ENCODE peak calls at places on chromosomes 16 and 17, in five cellular contexts. J, T, X, I and N are unnamed samples.

GRCh38 chr16:8736123-8736680 is 61.2 kb downstream of the TMEM186 start:
- DNase-seq in J (peak), T (no peak), X (no peak), I (no peak), N (peak)

GRCh38 chr16:66972983-66973382 is 11.9 kb downstream of the CES3 start:
- DNase-seq in J (no peak), T (no peak), X (no peak), I (no peak), N (no peak)

GRCh38 chr17:80947200-80947940 is 44.3 kb upstream of the CHMP6 start:
- DNase-seq in J (no peak), T (no peak), X (no peak), I (no peak), N (peak)

GRCh38 chr17:62014526-62014925 is 50.6 kb downstream of the MED13 start:
- DNase-seq in J (no peak), T (no peak), X (no peak), I (no peak), N (no peak)

GRCh38 chr16:85663891-85664321 is 24.8 kb downstream of the GINS2 start:
- DNase-seq in J (no peak), T (no peak), X (peak), I (no peak), N (no peak)

GRCh38 chr17:70564006-70564620 is 394.8 kb downstream of the KCNJ2 start:
- DNase-seq in J (no peak), T (no peak), X (no peak), I (no peak), N (no peak)

GRCh38 chr17:83062011-83062817 is 17.2 kb upstream of the METRNL start:
- DNase-seq in J (peak), T (no peak), X (no peak), I (no peak), N (no peak)

GRCh38 chr16:82185012-82185411 is 15.0 kb upstream of the MPHOSPH6 start:
- DNase-seq in J (no peak), T (peak), X (no peak), I (no peak), N (no peak)

GRCh38 chr17:75241996-75242460 is 19.4 kb downstream of the GGA3 start:
- DNase-seq in J (no peak), T (no peak), X (no peak), I (no peak), N (no peak)

GRCh38 chr17:1487939-1488825 is 4.3 kb downstream of the MYO1C start:
- DNase-seq in J (peak), T (peak), X (peak), I (peak), N (peak)
- TF ChIP-seq CTCF in J (no peak), T (no peak), X (no peak), I (no peak), N (no peak)

DNA sequence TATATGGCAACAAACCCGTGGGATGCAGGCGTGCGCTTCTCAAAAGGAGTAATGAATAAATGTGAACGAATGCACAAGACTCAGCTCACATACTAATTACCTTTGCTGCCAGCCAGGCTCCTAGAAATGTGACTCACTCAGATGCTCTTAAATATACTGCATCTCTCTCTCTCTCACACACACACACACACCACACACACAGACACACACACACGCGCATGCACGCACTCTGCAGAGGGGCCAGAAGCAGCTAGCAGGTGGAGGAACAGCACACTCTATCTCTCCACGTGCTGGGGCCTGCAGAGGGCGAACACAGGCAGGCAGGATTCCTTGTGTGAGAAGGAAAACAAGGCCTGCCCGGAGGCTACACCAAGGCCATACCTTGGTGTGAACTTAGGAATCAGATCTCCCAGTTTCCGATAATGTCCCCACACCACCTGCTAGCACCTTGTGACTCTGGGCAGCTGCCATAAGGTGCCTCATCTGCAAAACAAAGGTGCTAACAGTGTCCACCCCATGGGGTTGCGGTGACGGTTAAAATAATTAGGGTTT is 5.3 kb downstream of the GPRC5B start:
- DNase-seq in J (peak), T (no peak), X (no peak), I (no peak), N (peak)
- TF ChIP-seq CTCF in J (peak), T (no peak), X (no peak), I (no peak), N (no peak)

GRCh38 chr17:44200478-44201155 is 933 bp upstream of the ATXN7L3 start:
- DNase-seq in J (no peak), T (no peak), X (no peak), I (peak), N (peak)

GRCh38 chr17:44199553-44200477 is at the start of gene ATXN7L3:
- DNase-seq in J (peak), T (peak), X (peak), I (peak), N (peak)

GRCh38 chr17:44197107-44197506 is 2.6 kb downstream of the ATXN7L3 start:
- DNase-seq in J (no peak), T (no peak), X (no peak), I (no peak), N (no peak)

GRCh38 chr17:44197980-44198720 is 1.5 kb downstream of the ATXN7L3 start:
- DNase-seq in J (no peak), T (peak), X (no peak), I (peak), N (no peak)

DNA sequence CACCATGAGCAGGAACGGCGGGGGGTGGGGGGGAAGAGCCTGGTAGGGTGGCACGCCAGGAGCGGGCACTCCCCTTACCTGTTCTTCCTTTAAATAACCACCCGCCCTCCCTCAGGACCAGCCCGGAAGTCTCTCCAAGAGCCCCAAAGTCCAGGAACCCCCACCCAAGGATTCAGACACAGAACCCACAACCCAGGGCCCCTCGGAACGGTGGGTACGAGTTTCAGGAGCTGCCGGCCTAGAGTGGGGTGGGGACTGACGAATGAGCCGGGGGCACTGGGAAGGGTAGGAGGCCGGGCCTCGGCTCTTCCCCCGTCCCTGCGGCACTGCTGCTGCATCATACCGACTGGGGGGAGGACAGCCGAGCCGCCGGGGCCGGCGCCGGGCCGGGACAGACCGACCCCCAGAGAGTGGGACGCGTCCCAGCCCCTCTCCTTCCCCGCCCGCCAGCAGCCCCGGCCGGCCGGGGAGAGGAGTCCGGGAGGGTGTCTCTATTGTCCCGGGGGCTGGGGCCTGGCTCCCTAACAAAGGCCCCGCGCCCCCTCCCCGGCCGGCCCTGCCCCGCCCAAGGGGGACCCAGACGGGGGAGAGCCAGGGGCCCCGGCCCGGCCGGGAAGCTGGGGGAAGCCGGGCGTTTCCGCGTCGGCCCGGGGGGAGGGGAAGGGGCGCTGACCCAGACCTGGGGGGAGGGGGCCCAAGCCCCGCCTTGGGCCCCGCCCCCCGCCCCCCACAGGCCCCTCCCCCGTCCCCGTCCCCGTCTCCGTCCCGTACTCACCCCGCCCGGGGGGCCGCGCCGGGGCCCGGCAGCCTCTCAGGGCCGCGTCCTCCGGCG is 747 bp downstream of the ATXN7L3 start:
- DNase-seq in J (peak), T (peak), X (peak), I (peak), N (peak)
- TF ChIP-seq CTCF in J (no peak), T (no peak), X (no peak), I (no peak), N (no peak)

DNA sequence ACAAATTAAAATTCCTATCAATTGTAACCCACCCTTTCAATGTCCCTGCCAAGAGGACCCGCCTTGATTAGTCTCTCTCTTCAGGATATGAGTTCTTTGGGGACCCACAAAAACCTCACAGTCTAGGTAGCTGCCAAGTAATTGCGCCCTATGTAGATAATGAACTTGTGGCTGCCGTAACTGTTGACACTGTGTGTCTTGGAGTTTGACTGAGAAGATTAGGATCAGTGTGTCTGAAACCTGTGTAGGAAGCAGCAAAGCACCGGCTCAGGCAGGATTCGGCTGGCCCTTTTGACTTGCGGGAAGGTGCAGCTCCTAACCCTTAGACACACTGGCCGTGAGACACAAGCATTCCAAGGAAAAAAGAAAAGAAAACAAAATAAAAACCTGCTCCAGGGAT is 17.8 kb upstream of the SLC6A4 start:
- DNase-seq in J (no peak), T (no peak), X (peak), I (no peak), N (no peak)
- TF ChIP-seq CTCF in J (no peak), T (no peak), X (no peak), I (no peak), N (no peak)

GRCh38 chr17:21095735-21096134 is 31.0 kb upstream of the DHRS7B start:
- DNase-seq in J (no peak), T (no peak), X (no peak), I (no peak), N (no peak)
- TF ChIP-seq CTCF in J (no peak), T (no peak), X (no peak), I (no peak), N (no peak)

DNA sequence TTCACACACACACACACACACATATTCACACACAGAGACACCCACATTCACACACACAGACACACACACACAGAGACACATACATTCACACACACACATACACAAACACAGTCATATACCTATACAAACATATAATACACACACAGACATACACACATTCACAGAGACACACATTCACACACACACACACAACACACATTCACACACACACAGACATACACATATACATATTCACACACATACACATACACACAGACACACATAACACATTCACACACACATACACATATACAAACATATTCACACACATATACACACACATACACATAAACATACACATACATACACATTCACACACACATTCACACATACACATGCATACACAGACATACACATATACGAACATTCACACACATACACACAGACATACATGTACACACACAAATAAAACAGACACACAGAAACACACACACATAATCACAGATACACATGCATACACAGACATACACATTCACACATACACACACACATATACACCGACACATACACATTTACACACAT is 7.9 kb downstream of the PRCD start:
- DNase-seq in J (no peak), T (no peak), X (no peak), I (no peak), N (no peak)
- TF ChIP-seq CTCF in J (no peak), T (no peak), X (no peak), I (no peak), N (peak)

GRCh38 chr17:2796164-2797140 is at the start of gene RAP1GAP2:
- DNase-seq in J (no peak), T (no peak), X (peak), I (peak), N (no peak)
- TF ChIP-seq CTCF in J (no peak), T (no peak), X (no peak), I (no peak), N (no peak)

GRCh38 chr17:19672009-19672837 is 23.7 kb downstream of the ALDH3A2 start:
- DNase-seq in J (no peak), T (peak), X (peak), I (no peak), N (no peak)
- TF ChIP-seq CTCF in J (no peak), T (peak), X (no peak), I (no peak), N (no peak)